ENCODE peak calls at places on chromosomes 1 and 21, in four cellular contexts. One of them, this sample, is unnamed.

GRCh38 chr1:88655685-88656299 is 28.3 kb upstream of the PKN2 start:
- DNase-seq in KG1: no peak
- DNase-seq in MCF 10A: peak
- DNase-seq in T-helper 1 cell: no peak
- DNase-seq in this sample: peak

GRCh38 chr1:55040083-55040952 is 970 bp downstream of the PCSK9 start:
- DNase-seq in KG1: no peak
- DNase-seq in T-helper 1 cell: no peak
- DNase-seq in MCF 10A: no peak
- DNase-seq in this sample: no peak

GRCh38 chr21:39098696-39099111 is 84.5 kb downstream of the PSMG1 start:
- DNase-seq in MCF 10A: no peak
- DNase-seq in T-helper 1 cell: no peak
- DNase-seq in KG1: no peak
- DNase-seq in this sample: no peak

GRCh38 chr1:48776400-48777218 is at the start of gene BEND5:
- DNase-seq in MCF 10A: no peak
- DNase-seq in KG1: no peak
- DNase-seq in T-helper 1 cell: peak
- DNase-seq in this sample: no peak

GRCh38 chr1:18640228-18641004 is 9.8 kb downstream of the PAX7 start:
- DNase-seq in T-helper 1 cell: no peak
- DNase-seq in MCF 10A: no peak
- DNase-seq in KG1: no peak
- DNase-seq in this sample: no peak

GRCh38 chr1:242133351-242133750 is 134.5 kb upstream of the MAP1LC3C start:
- DNase-seq in MCF 10A: no peak
- DNase-seq in T-helper 1 cell: no peak
- DNase-seq in KG1: no peak
- DNase-seq in this sample: no peak

GRCh38 chr1:200737647-200738296 is 921 bp upstream of the CAMSAP2 start:
- DNase-seq in T-helper 1 cell: no peak
- DNase-seq in KG1: no peak
- DNase-seq in MCF 10A: no peak
- DNase-seq in this sample: no peak

GRCh38 chr1:6424619-6425593 is at the start of gene ESPN:
- DNase-seq in MCF 10A: no peak
- DNase-seq in KG1: no peak
- DNase-seq in T-helper 1 cell: no peak
- DNase-seq in this sample: no peak

GRCh38 chr1:66652556-66652955 is 99.7 kb upstream of the DYNLT5 start:
- DNase-seq in T-helper 1 cell: no peak
- DNase-seq in MCF 10A: no peak
- DNase-seq in KG1: no peak
- DNase-seq in this sample: peak

GRCh38 chr1:62508187-62508758 is 71.4 kb downstream of the USP1 start:
- DNase-seq in KG1: peak
- DNase-seq in MCF 10A: peak
- DNase-seq in T-helper 1 cell: no peak
- DNase-seq in this sample: peak

GRCh38 chr1:216815239-216815955 is 92.2 kb upstream of the ESRRG start:
- DNase-seq in MCF 10A: no peak
- DNase-seq in T-helper 1 cell: no peak
- DNase-seq in KG1: no peak
- DNase-seq in this sample: peak

GRCh38 chr1:154179951-154180687 is 11.8 kb downstream of the TPM3 start:
- DNase-seq in T-helper 1 cell: no peak
- DNase-seq in MCF 10A: no peak
- DNase-seq in KG1: peak
- DNase-seq in this sample: no peak

GRCh38 chr1:75035536-75035935 is 98.7 kb upstream of the LHX8 start:
- DNase-seq in MCF 10A: peak
- DNase-seq in T-helper 1 cell: no peak
- DNase-seq in KG1: no peak
- DNase-seq in this sample: no peak

GRCh38 chr1:190957565-190957964 is 479.9 kb upstream of the BRINP3 start:
- DNase-seq in T-helper 1 cell: no peak
- DNase-seq in MCF 10A: peak
- DNase-seq in KG1: no peak
- DNase-seq in this sample: peak

GRCh38 chr1:6386371-6386949 is 7.1 kb downstream of the ACOT7 start:
- DNase-seq in MCF 10A: peak
- DNase-seq in KG1: no peak
- DNase-seq in T-helper 1 cell: no peak
- DNase-seq in this sample: peak

GRCh38 chr1:247243738-247244137 is 12.1 kb upstream of the VN1R5 start:
- DNase-seq in T-helper 1 cell: no peak
- DNase-seq in MCF 10A: no peak
- DNase-seq in KG1: no peak
- DNase-seq in this sample: peak

GRCh38 chr1:18470650-18471355 is 9.9 kb upstream of the KLHDC7A start:
- DNase-seq in KG1: no peak
- DNase-seq in T-helper 1 cell: no peak
- DNase-seq in MCF 10A: no peak
- DNase-seq in this sample: no peak

GRCh38 chr1:72579629-72580028 is 297.3 kb upstream of the NEGR1 start:
- DNase-seq in KG1: no peak
- DNase-seq in T-helper 1 cell: no peak
- DNase-seq in MCF 10A: no peak
- DNase-seq in this sample: no peak

GRCh38 chr1:203711251-203712007 is 53.6 kb upstream of the LAX1 start:
- DNase-seq in T-helper 1 cell: no peak
- DNase-seq in MCF 10A: no peak
- DNase-seq in KG1: no peak
- DNase-seq in this sample: no peak

GRCh38 chr1:186404454-186405051 is 28.9 kb downstream of the ODR4 start:
- DNase-seq in KG1: no peak
- DNase-seq in T-helper 1 cell: no peak
- DNase-seq in MCF 10A: peak
- DNase-seq in this sample: peak

GRCh38 chr1:184193451-184193850 is 141.9 kb downstream of the TSEN15 start:
- DNase-seq in MCF 10A: no peak
- DNase-seq in KG1: no peak
- DNase-seq in T-helper 1 cell: no peak
- DNase-seq in this sample: no peak

GRCh38 chr1:5388622-5389021 is 603.6 kb downstream of the NPHP4 start:
- DNase-seq in T-helper 1 cell: no peak
- DNase-seq in MCF 10A: no peak
- DNase-seq in KG1: no peak
- DNase-seq in this sample: no peak

GRCh38 chr1:16007671-16008341 is 3.8 kb downstream of the SRARP start:
- DNase-seq in KG1: no peak
- DNase-seq in T-helper 1 cell: no peak
- DNase-seq in MCF 10A: no peak
- DNase-seq in this sample: no peak

GRCh38 chr1:105608713-105609112 is 1447.8 kb upstream of the PRMT6 start:
- DNase-seq in MCF 10A: peak
- DNase-seq in T-helper 1 cell: no peak
- DNase-seq in KG1: no peak
- DNase-seq in this sample: peak

GRCh38 chr1:153617677-153618076 is 1.6 kb upstream of the S100A14 start:
- DNase-seq in MCF 10A: peak
- DNase-seq in KG1: peak
- DNase-seq in T-helper 1 cell: no peak
- DNase-seq in this sample: peak

GRCh38 chr1:8600336-8600735 is 217.1 kb downstream of the RERE start:
- DNase-seq in T-helper 1 cell: no peak
- DNase-seq in MCF 10A: no peak
- DNase-seq in KG1: no peak
- DNase-seq in this sample: no peak

GRCh38 chr1:245546875-245547274 is 392.1 kb downstream of the KIF26B start:
- DNase-seq in T-helper 1 cell: no peak
- DNase-seq in MCF 10A: peak
- DNase-seq in KG1: no peak
- DNase-seq in this sample: no peak

GRCh38 chr1:236288620-236288976 is 6.8 kb upstream of the ERO1B start:
- DNase-seq in KG1: no peak
- DNase-seq in T-helper 1 cell: no peak
- DNase-seq in MCF 10A: no peak
- DNase-seq in this sample: no peak

GRCh38 chr1:110477041-110477440 is 26.1 kb downstream of the PROK1 start:
- DNase-seq in KG1: no peak
- DNase-seq in MCF 10A: peak
- DNase-seq in T-helper 1 cell: no peak
- DNase-seq in this sample: peak

GRCh38 chr1:8349961-8350360 is 32.0 kb downstream of the SLC45A1 start:
- DNase-seq in T-helper 1 cell: no peak
- DNase-seq in KG1: no peak
- DNase-seq in MCF 10A: no peak
- DNase-seq in this sample: no peak

GRCh38 chr1:197467881-197468280 is 199.8 kb downstream of the CRB1 start:
- DNase-seq in KG1: no peak
- DNase-seq in T-helper 1 cell: no peak
- DNase-seq in MCF 10A: no peak
- DNase-seq in this sample: peak

GRCh38 chr1:159945483-159946241 is at the start of gene IGSF9:
- DNase-seq in T-helper 1 cell: peak
- DNase-seq in MCF 10A: peak
- DNase-seq in KG1: peak
- DNase-seq in this sample: no peak

GRCh38 chr1:21291184-21291583 is 921 bp upstream of the ECE1 start:
- DNase-seq in T-helper 1 cell: no peak
- DNase-seq in KG1: no peak
- DNase-seq in MCF 10A: no peak
- DNase-seq in this sample: no peak

GRCh38 chr1:44811714-44812151 is 3.4 kb downstream of the BTBD19 start:
- DNase-seq in T-helper 1 cell: no peak
- DNase-seq in MCF 10A: no peak
- DNase-seq in KG1: no peak
- DNase-seq in this sample: peak

GRCh38 chr1:240500681-240501080 is 111.3 kb downstream of the GREM2 start:
- DNase-seq in T-helper 1 cell: no peak
- DNase-seq in MCF 10A: no peak
- DNase-seq in KG1: no peak
- DNase-seq in this sample: no peak

GRCh38 chr1:192980856-192981255 is 78.3 kb downstream of the UCHL5 start:
- DNase-seq in T-helper 1 cell: no peak
- DNase-seq in KG1: no peak
- DNase-seq in MCF 10A: no peak
- DNase-seq in this sample: peak